ENCODE peak calls at places on chromosomes 13 and 19, in seven cellular contexts. K is DND-41, H is fibroblast of lung, J is PC-3, Z is neural progenitor cell, W is colonic mucosa, P is IMR-90. Y is an unnamed sample.
A peak's percentile ranks its signal among the peaks of the same experiment; 100 is the strongest.

GRCh38 chr13:67148219-67148583 is 81.9 kb downstream of the PCDH9 start:
- DNase-seq in W (no peak), K (no peak), P (peak; percentile 68), Z (no peak), J (no peak), H (peak; percentile 66), Y (peak; percentile 59)

GRCh38 chr13:101529419-101529818 is 76.9 kb downstream of the ITGBL1 start:
- DNase-seq in W (no peak), H (peak; percentile 90), P (peak; percentile 90), Z (no peak), K (no peak), J (no peak), Y (peak; percentile 59)

GRCh38 chr19:54662730-54663129 is at the start of gene LILRB4:
- DNase-seq in W (no peak), P (no peak), Z (no peak), J (no peak), K (no peak), H (no peak), Y (no peak)

GRCh38 chr13:112687836-112688559 is 1.8 kb upstream of the ATP11A start:
- DNase-seq in P (no peak), W (no peak), J (no peak), K (no peak), H (no peak), Z (no peak), Y (no peak)

GRCh38 chr13:87259479-87260083 is 411.6 kb upstream of the SLITRK5 start:
- DNase-seq in J (peak; percentile 29), P (no peak), K (no peak), Z (peak; percentile 61), W (no peak), H (no peak), Y (no peak)

GRCh38 chr13:22175815-22176214 is 504.9 kb downstream of the FGF9 start:
- DNase-seq in J (no peak), Z (no peak), W (no peak), P (no peak), K (no peak), H (no peak), Y (no peak)

GRCh38 chr13:24911135-24911524 is 147.2 kb downstream of the RNF17 start:
- DNase-seq in J (peak; percentile 91), P (peak; percentile 74), K (no peak), H (peak; percentile 54), Z (no peak), W (no peak), Y (peak; percentile 53)

GRCh38 chr13:33281951-33282595 is 3.5 kb downstream of the STARD13 start:
- DNase-seq in J (peak; percentile 76), W (no peak), K (no peak), H (peak; percentile 89), Z (no peak), P (peak; percentile 92), Y (peak; percentile 48)

GRCh38 chr13:44304433-44304725 is 69.2 kb upstream of the SERP2 start:
- DNase-seq in J (no peak), H (no peak), Z (no peak), K (peak; percentile 73), P (no peak), W (no peak), Y (no peak)

GRCh38 chr19:3055741-3056453 is 6.4 kb downstream of the TLE5 start:
- DNase-seq in J (peak; percentile 81), H (no peak), P (no peak), W (peak; percentile 91), Z (no peak), K (no peak), Y (no peak)

GRCh38 chr19:44447864-44448674 is at the start of gene ZNF229:
- DNase-seq in P (peak; percentile 94), W (peak; percentile 94), K (no peak), H (peak; percentile 98), Z (peak; percentile 95), J (peak; percentile 65), Y (peak; percentile 95)

GRCh38 chr13:98279473-98280175 is 102.6 kb upstream of the RNF113B start:
- DNase-seq in Z (no peak), P (no peak), W (no peak), K (peak; percentile 4), J (no peak), H (no peak), Y (no peak)

GRCh38 chr13:98276486-98276885 is 99.4 kb upstream of the RNF113B start:
- DNase-seq in K (no peak), W (no peak), P (peak; percentile 61), Z (no peak), J (no peak), H (no peak), Y (peak; percentile 34)

GRCh38 chr13:98275711-98276171 is 98.7 kb upstream of the RNF113B start:
- DNase-seq in Z (no peak), W (no peak), K (no peak), H (no peak), J (no peak), P (no peak), Y (peak; percentile 63)

GRCh38 chr13:98278068-98278619 is 101.1 kb upstream of the RNF113B start:
- DNase-seq in H (no peak), J (no peak), W (no peak), Z (no peak), K (no peak), P (no peak), Y (no peak)

GRCh38 chr13:98280176-98280510 is 103.1 kb upstream of the RNF113B start:
- DNase-seq in H (no peak), K (no peak), Z (no peak), P (no peak), W (no peak), J (no peak), Y (no peak)
- H3K4me3 ChIP-seq in H (no peak overlapping the region), K (no peak overlapping the region), Z (no peak overlapping the region), P (no peak overlapping the region), W (no peak overlapping the region), J (no peak overlapping the region), Y (no peak overlapping the region)

GRCh38 chr19:18711893-18712292 is 28.4 kb downstream of the CRTC1 start:
- DNase-seq in W (no peak), H (no peak), Z (no peak), P (no peak), J (no peak), K (no peak), Y (no peak)

GRCh38 chr19:18708452-18709231 is 25.2 kb downstream of the CRTC1 start:
- DNase-seq in P (no peak), J (no peak), W (no peak), Z (no peak), K (no peak), H (no peak), Y (no peak)

GRCh38 chr19:18710986-18711751 is 27.7 kb downstream of the CRTC1 start:
- DNase-seq in Z (no peak), J (no peak), H (peak; percentile 50), W (no peak), P (peak; percentile 78), K (no peak), Y (no peak)

GRCh38 chr19:18709546-18709945 is 26.1 kb downstream of the CRTC1 start:
- DNase-seq in J (no peak), H (no peak), P (no peak), Z (no peak), W (no peak), K (no peak), Y (no peak)

DNA sequence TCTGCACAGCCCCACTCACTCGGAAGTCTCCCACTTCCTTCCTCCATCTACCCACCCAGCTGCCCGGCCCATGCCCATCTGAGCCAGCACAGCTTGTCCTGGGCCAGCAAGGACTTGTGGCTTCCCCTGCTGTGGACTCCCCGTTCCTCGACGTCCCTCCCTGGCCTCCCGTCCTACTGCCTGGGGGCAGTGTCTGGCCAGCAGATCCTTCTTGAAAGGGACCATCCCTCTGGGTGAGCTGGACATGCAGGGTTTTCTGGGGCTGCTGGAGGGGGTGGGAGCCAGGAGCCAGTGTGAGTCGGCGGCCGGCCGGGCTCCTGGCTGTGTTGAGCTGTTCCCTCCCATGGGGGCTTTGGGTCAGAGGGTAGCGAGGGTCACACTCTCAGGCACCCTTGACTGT is 26.7 kb downstream of the CRTC1 start:
- DNase-seq in P (no peak), H (no peak), J (no peak), K (no peak), W (no peak), Z (no peak), Y (no peak)
- H3K9ac ChIP-seq in P (no peak overlapping the region), H (no peak overlapping the region), J (no peak overlapping the region), K (no peak overlapping the region), W (no peak overlapping the region), Z (no peak overlapping the region), Y (no peak overlapping the region)

GRCh38 chr19:4699826-4700572 is 23.6 kb downstream of the DPP9 start:
- DNase-seq in P (no peak), K (no peak), W (no peak), J (no peak), Z (no peak), H (no peak), Y (no peak)

GRCh38 chr19:4695224-4695731 is 25.1 kb upstream of the MYDGF start:
- DNase-seq in K (no peak), W (no peak), Z (no peak), H (no peak), P (no peak), J (no peak), Y (no peak)

GRCh38 chr19:4700573-4700970 is 23.1 kb downstream of the DPP9 start:
- DNase-seq in P (no peak), K (no peak), Z (no peak), J (no peak), H (no peak), W (no peak), Y (no peak)

GRCh38 chr19:4694211-4694987 is 24.3 kb upstream of the MYDGF start:
- DNase-seq in H (peak; percentile 99), K (no peak), Z (no peak), J (peak; percentile 100), P (peak; percentile 94), W (no peak), Y (peak; percentile 28)

DNA sequence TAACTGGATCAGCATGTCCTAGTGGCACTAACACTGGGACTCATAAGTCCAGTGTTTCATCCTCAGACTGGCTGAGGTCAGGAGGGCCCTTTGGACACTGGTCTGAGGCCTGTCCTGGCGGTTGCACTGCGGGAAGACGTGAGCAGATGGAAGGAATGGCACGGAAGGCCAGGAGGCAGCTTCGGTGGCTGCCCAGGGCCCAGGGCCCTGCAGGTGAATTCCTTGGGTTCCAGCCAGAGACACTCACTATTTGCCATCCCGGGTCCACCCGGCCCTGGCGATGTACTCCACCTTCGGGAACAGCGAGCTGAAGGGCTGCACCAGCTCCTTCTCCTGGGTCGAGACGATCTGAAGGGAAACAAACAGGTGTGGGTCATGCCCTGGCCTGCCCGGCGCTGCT is 26.3 kb downstream of the DPP9 start:
- DNase-seq in W (no peak), H (no peak), K (no peak), P (no peak), J (no peak), Z (no peak), Y (no peak)
- H3K4me1 ChIP-seq in W (no peaks in the 10 kb centered on the region), H (peaks cover 9% of the 10 kb centered on the region), K (no peaks in the 10 kb centered on the region), P (peaks cover 14% of the 10 kb centered on the region), J (peaks cover 40% of the 10 kb centered on the region), Z (no peaks in the 10 kb centered on the region), Y (peaks cover 16% of the 10 kb centered on the region)

DNA sequence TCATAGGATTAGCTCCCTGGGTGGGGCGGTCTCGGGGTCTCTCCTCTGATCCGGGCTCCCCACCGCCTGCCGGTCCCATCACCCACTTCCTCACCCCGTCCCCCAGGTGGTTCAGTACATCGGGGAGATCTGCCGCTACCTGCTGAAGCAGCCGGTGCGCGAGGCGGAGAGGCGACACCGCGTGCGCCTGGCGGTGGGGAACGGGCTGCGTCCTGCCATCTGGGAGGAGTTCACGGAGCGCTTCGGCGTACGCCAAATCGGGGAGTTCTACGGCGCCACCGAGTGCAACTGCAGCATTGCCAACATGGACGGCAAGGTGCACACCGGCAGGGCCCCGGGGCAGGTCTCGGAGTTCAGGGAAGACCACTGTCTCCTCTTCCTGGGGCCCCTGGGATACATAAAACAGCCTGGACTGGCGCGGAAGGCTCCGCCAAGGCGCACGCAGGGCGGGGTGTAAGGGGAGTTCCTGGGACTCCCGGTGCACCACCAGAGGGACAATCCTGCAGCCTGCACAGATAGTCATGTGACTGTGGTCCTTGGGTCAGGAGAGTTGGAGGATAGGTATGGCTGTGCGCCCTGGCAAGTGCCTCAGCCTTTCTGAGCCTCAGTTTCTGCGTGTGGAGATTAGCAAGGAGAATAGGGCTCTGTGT is 14.2 kb upstream of the PGLS start:
- DNase-seq in P (no peak), H (no peak), W (peak; percentile 32), J (no peak), K (no peak), Z (no peak), Y (no peak)
- H3K4me3 ChIP-seq in P (no peak overlapping the region), H (no peak overlapping the region), W (peak overlapping the region; percentile 14), J (no peak overlapping the region), K (no peak overlapping the region), Z (no peak overlapping the region), Y (no peak overlapping the region)

Y was measured in adipocyte.